ENCODE peak calls at places on chromosomes 2 and 18, in five cellular contexts. M, O, U, J and R are unnamed samples.
A peak's percentile ranks its signal among the peaks of the same experiment; 100 is the strongest.

GRCh38 chr2:1585635-1586034 is 158.7 kb downstream of the PXDN start:
- DNase-seq in M (no peak), O (peak; percentile 37), U (no peak), J (no peak), R (no peak)

GRCh38 chr18:79411614-79412526 is 16.1 kb downstream of the NFATC1 start:
- DNase-seq in M (no peak), O (peak; percentile 33), U (no peak), J (peak; percentile 35), R (no peak)

GRCh38 chr2:175579646-175580045 is 398.1 kb upstream of the ATP5MC3 start:
- DNase-seq in M (no peak), O (no peak), U (no peak), J (no peak), R (no peak)

GRCh38 chr2:232139786-232140562 is 178.5 kb downstream of the DIS3L2 start:
- DNase-seq in M (no peak), O (no peak), U (no peak), J (no peak), R (no peak)

GRCh38 chr2:10914272-10914693 is 2.5 kb downstream of the KCNF1 start:
- DNase-seq in M (no peak), O (no peak), U (no peak), J (no peak), R (no peak)

GRCh38 chr2:159131267-159131790 is 155.2 kb downstream of the WDSUB1 start:
- DNase-seq in M (no peak), O (no peak), U (no peak), J (no peak), R (no peak)

GRCh38 chr2:101893676-101894381 is 97.9 kb upstream of the IL1R2 start:
- DNase-seq in M (no peak), O (no peak), U (no peak), J (no peak), R (no peak)

GRCh38 chr18:76771132-76771824 is 51.1 kb upstream of the ZNF236 start:
- DNase-seq in M (no peak), O (no peak), U (no peak), J (no peak), R (no peak)

GRCh38 chr2:10478916-10479315 is 30.8 kb upstream of the ODC1 start:
- DNase-seq in M (no peak), O (no peak), U (no peak), J (no peak), R (no peak)

GRCh38 chr2:4992226-4992625 is 700.0 kb upstream of the SOX11 start:
- DNase-seq in M (no peak), O (no peak), U (no peak), J (no peak), R (no peak)

GRCh38 chr2:47660167-47660566 is 122.8 kb upstream of the MSH6 start:
- DNase-seq in M (no peak), O (no peak), U (no peak), J (no peak), R (no peak)

GRCh38 chr2:71545572-71546274 is 92.4 kb downstream of the DYSF start:
- DNase-seq in M (no peak), O (peak; percentile 58), U (no peak), J (peak; percentile 70), R (peak; percentile 64)

GRCh38 chr2:204024503-204024902 is 87.9 kb downstream of the ICOS start:
- DNase-seq in M (no peak), O (no peak), U (no peak), J (no peak), R (peak; percentile 70)

GRCh38 chr2:147198651-147199171 is 646.1 kb upstream of the ACVR2A start:
- DNase-seq in M (no peak), O (no peak), U (no peak), J (no peak), R (no peak)

GRCh38 chr2:15765211-15765610 is 173.5 kb downstream of the DDX1 start:
- DNase-seq in M (no peak), O (no peak), U (no peak), J (no peak), R (no peak)

GRCh38 chr2:42971381-42971780 is 179.0 kb upstream of the HAAO start:
- DNase-seq in M (no peak), O (peak; percentile 3), U (no peak), J (no peak), R (no peak)

GRCh38 chr2:28635251-28635650 is 116.4 kb upstream of the PPP1CB start:
- DNase-seq in M (no peak), O (no peak), U (no peak), J (peak; percentile 72), R (no peak)

GRCh38 chr18:62420151-62420512 is 95.0 kb downstream of the TNFRSF11A start:
- DNase-seq in M (no peak), O (no peak), U (no peak), J (no peak), R (no peak)

GRCh38 chr2:86785456-86785855 is 5.3 kb downstream of the CD8A start:
- DNase-seq in M (no peak), O (peak; percentile 92), U (no peak), J (no peak), R (no peak)

GRCh38 chr2:15645720-15646385 is 54.2 kb downstream of the DDX1 start:
- DNase-seq in M (no peak), O (no peak), U (no peak), J (no peak), R (no peak)

GRCh38 chr2:120935339-120936313 is 200.0 kb downstream of the GLI2 start:
- DNase-seq in M (peak; percentile 79), O (no peak), U (no peak), J (peak; percentile 65), R (peak; percentile 93)

GRCh38 chr18:31721596-31721995 is 37.2 kb upstream of the B4GALT6 start:
- DNase-seq in M (no peak), O (no peak), U (no peak), J (no peak), R (no peak)

GRCh38 chr2:173713904-173714555 is 251.1 kb downstream of the SP3 start:
- DNase-seq in M (no peak), O (no peak), U (no peak), J (no peak), R (no peak)

GRCh38 chr2:8536686-8537571 is 144.9 kb upstream of the ID2 start:
- DNase-seq in M (no peak), O (no peak), U (no peak), J (no peak), R (peak; percentile 23)

GRCh38 chr2:120990451-120990871 is 254.8 kb downstream of the GLI2 start:
- DNase-seq in M (peak; percentile 40), O (no peak), U (no peak), J (no peak), R (no peak)

DNA sequence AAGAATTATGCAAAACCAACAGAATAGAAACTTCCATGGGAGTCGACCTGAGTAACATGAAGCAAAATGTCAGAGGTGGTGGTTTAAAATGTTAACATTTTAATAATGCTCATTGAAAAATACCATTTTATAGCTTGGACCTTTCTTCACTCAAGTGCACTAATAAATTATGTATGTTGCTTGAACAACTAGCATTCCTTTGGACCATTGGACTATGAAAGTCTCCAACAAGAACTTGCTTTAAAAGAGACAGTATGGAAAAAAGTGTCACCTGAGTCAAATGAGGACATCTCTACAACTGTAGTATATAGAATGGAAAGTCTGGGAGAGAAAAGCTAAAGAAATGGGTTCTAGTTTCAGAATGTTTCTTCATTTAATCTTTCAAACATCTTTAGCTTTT is 51.9 kb downstream of the GLS start:
- DNase-seq in M (no peak), O (no peak), U (no peak), J (no peak), R (no peak)
- H3K36me3 ChIP-seq in M (peaks cover 53% of the 10 kb centered on the region), O (peaks cover 27% of the 10 kb centered on the region), U (peaks cover 8% of the 10 kb centered on the region), J (no peaks in the 10 kb centered on the region), R (no peaks in the 10 kb centered on the region)

GRCh38 chr2:96250188-96250587 is 15.6 kb downstream of the TMEM127 start:
- DNase-seq in M (no peak), O (no peak), U (no peak), J (no peak), R (no peak)

GRCh38 chr2:96253006-96253405 is 12.8 kb downstream of the TMEM127 start:
- DNase-seq in M (no peak), O (no peak), U (no peak), J (no peak), R (no peak)

GRCh38 chr2:96249654-96250053 is 16.1 kb downstream of the TMEM127 start:
- DNase-seq in M (no peak), O (no peak), U (no peak), J (no peak), R (no peak)

GRCh38 chr2:96252526-96252925 is 13.3 kb downstream of the TMEM127 start:
- DNase-seq in M (no peak), O (no peak), U (no peak), J (no peak), R (no peak)

DNA sequence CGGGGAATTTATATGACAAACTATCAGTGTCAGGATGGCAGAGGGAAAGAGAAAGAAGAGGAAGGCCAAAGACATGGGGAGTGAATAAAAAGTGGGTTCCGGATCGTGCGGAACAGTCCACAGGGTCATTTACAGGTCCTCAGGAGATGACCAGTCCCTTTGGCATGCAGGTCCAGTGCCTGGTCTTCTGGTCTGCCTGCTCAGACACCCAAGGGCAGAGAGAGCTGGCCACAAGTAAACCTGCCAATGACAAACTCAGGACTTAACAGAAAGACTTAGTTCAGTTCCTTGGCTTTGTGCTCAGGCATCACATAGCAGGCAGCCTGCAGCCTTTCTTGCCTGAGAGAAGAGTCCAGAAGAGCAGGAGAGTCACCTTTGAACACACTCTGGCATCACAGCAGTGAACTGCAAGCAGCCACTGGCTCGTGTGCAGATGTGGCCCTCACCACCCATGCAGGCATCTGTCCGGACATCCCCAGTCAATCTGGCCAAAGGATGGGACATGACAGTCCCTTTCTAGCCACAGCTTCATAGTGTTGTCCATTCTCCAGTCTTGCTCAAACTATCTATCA is 14.0 kb downstream of the TMEM127 start:
- DNase-seq in M (peak; percentile 92), O (no peak), U (peak; percentile 65), J (no peak), R (peak; percentile 65)
- H3K4me3 ChIP-seq in M (no peak overlapping the region), O (no peak overlapping the region), U (no peak overlapping the region), J (no peak overlapping the region), R (no peak overlapping the region)

DNA sequence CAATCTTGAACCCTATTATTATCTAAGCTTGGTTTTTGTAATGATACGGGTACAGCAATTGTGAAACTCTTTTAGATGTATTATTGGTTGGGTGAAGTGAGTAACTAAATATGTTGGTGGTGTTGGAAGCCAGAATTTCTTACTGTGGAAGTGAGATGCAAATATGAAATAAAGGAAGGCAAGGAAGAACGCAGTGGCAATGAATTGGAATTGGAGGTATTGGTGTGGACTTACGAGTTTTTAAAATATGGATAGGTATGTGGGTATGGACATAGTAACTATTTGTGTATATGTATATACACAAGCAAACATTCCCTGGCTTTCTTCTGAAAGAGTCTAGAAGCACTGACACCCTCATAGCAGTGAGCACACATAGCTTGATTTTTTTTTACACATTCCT is 105.8 kb downstream of the RAB3GAP1 start:
- DNase-seq in M (no peak), O (no peak), U (no peak), J (no peak), R (no peak)
- H3K36me3 ChIP-seq in M (peaks cover 58% of the 10 kb centered on the region), O (peaks cover 23% of the 10 kb centered on the region), U (peaks cover 30% of the 10 kb centered on the region), J (no peaks in the 10 kb centered on the region), R (no peaks in the 10 kb centered on the region)

GRCh38 chr18:57210711-57211411 is 64.0 kb downstream of the BOD1L2 start:
- DNase-seq in M (no peak), O (no peak), U (no peak), J (no peak), R (peak; percentile 6)

GRCh38 chr18:57211776-57212175 is 64.9 kb downstream of the BOD1L2 start:
- DNase-seq in M (no peak), O (no peak), U (no peak), J (no peak), R (no peak)

GRCh38 chr18:57211412-57211750 is 64.5 kb downstream of the BOD1L2 start:
- DNase-seq in M (no peak), O (no peak), U (no peak), J (no peak), R (no peak)

GRCh38 chr18:57209697-57210096 is 62.8 kb downstream of the BOD1L2 start:
- DNase-seq in M (no peak), O (no peak), U (no peak), J (no peak), R (no peak)

GRCh38 chr18:57210101-57210661 is 63.3 kb downstream of the BOD1L2 start:
- DNase-seq in M (peak; percentile 72), O (no peak), U (peak; percentile 26), J (no peak), R (peak; percentile 46)
- H3K4me3 ChIP-seq in M (no peak overlapping the region), O (no peak overlapping the region), U (peak overlapping the region; percentile 11), J (no peak overlapping the region), R (no peak overlapping the region)